ENCODE peak calls at places on chromosomes 3 and 15, in four cellular contexts. L is osteoblast, H is substantia nigra, N is breast epithelium. I is an unnamed sample.
A peak's percentile ranks its signal among the peaks of the same experiment; 100 is the strongest.

GRCh38 chr3:195692361-195692700 is 28.4 kb upstream of the MUC20 start:
- DNase-seq in L (no peak), N (no peak), H (no peak), I (no peak)

GRCh38 chr3:116135462-116135861 is 309.8 kb downstream of the LSAMP start:
- DNase-seq in L (no peak), N (no peak), H (no peak), I (peak; percentile 73)

GRCh38 chr3:38226273-38226672 is 39.3 kb upstream of the SLC22A13 start:
- DNase-seq in N (no peak), L (no peak), H (no peak), I (no peak)

GRCh38 chr3:50587806-50588758 is 18.8 kb downstream of the HEMK1 start:
- DNase-seq in N (no peak), L (peak; percentile 86), H (no peak), I (no peak)

GRCh38 chr15:45645026-45645980 is 10.5 kb downstream of the SQOR start:
- DNase-seq in H (no peak), L (peak; percentile 85), N (no peak), I (peak; percentile 57)

GRCh38 chr3:137121704-137122314 is 164.0 kb downstream of the IL20RB start:
- DNase-seq in N (no peak), L (no peak), H (no peak), I (no peak)

GRCh38 chr3:120637836-120638559 is 41.9 kb downstream of the NDUFB4 start:
- DNase-seq in L (no peak), H (no peak), N (no peak), I (no peak)

GRCh38 chr3:98733055-98733777 is 29.9 kb upstream of the ST3GAL6 start:
- DNase-seq in H (peak; percentile 77), N (no peak), L (peak; percentile 86), I (peak; percentile 69)

DNA sequence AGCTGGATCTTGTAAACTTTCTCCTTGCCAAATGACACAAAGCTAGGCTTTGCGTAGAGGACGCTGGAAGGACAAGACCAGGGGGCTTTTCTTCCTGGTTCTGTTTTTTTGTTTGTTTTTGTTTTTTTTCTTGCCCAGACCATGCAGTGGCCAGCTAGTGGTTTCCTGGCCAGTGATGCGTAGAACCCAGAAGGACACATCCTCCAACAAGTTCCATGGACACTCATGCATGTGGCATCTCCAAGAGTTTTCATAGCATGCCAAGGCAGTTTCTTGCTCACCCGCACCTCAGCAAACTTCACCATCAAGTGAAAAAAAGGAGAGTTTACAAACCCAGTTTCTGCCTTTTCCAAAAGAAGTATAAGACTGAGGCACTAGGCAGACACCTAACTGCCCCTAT is 46.1 kb upstream of the TMCO5A start:
- DNase-seq in H (no peak), L (no peak), N (no peak), I (no peak)
- H3K27ac ChIP-seq in H (no peak overlapping the region), L (no peak overlapping the region), N (no peak overlapping the region), I (no peak overlapping the region)

GRCh38 chr3:71063768-71064287 is 519.7 kb downstream of the FOXP1 start:
- DNase-seq in L (peak; percentile 92), H (peak; percentile 40), N (no peak), I (peak; percentile 65)
- H3K27ac ChIP-seq in L (peak overlapping the region; percentile 98), H (peak overlapping the region; percentile 73), N (peak overlapping the region; percentile 98), I (peak overlapping the region; percentile 74)

DNA sequence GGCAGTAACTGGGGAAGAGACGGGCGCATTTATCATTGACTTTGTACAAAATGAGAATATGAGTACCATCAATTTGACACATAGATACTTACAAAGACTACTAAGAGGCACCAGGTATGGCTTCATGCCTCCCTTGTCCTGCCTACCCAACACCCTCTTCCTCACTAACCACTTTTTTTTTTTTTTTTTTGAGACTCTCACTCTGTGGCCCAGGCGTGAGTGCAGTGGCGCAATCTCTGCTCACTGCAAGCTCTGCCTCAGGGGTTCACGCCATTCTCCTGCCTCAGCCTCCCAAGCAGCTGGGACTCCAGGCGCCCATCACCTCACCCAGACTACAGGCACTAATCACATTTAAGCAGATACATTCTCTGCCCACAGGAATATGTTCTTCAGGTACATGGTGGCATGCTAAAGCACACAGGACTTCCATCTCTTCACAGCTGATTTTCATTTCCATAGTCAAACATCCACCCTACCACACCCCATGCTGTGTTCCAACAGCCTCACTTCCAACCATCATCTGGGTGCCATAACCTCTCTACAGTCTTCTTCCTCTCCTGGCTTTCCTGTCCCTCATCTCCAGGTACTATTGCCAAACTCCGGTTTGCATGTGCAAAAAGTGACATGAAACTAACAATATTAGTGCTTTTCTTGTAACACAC is 41.7 kb downstream of the RAB27A start:
- DNase-seq in N (no peak), H (no peak), L (no peak), I (peak; percentile 51)
- H3K27ac ChIP-seq in N (no peak overlapping the region), H (no peak overlapping the region), L (no peak overlapping the region), I (no peak overlapping the region)

DNA sequence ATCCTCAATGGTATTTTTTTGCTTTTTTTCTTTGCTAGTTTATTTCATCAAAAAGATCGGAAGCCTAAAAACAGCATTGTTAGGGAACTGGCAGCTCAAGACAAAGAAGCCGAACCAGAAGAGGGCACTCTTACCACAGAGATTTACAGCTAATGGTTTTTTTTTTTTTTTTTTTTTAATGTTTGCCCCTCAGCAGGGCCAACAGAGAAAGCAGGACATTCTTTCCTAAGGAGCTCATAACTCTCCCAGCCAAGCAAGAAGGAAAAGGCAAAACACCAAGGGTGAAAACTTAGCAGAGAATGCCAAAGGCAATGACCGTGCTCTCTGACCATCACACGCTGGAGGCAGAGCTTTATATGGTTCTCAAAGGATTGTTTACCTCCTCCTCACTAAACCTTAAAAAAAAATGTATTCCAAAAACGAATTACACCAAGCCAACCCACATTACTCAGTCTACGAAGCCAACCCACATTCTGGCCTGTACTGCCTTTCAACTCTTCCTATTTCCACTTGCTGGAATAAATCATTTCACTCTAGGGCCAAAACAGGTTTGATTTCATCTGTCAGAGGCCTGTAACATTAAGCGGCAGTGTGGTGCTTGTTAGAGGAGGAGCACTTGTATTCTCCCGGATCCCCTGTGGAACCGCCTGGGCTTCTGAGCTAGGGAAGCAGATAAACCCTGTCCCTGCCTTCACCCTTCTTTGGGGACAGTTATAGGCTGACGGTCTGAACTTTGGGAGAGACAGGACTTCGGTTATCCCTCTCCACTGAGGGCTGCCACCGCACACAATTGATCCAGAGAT is 35.6 kb upstream of the GYG1 start:
- DNase-seq in N (no peak), H (no peak), L (peak; percentile 48), I (peak; percentile 60)
- H3K27ac ChIP-seq in N (peak overlapping the region; percentile 93), H (no peak overlapping the region), L (peak overlapping the region; percentile 87), I (peak overlapping the region; percentile 96)

DNA sequence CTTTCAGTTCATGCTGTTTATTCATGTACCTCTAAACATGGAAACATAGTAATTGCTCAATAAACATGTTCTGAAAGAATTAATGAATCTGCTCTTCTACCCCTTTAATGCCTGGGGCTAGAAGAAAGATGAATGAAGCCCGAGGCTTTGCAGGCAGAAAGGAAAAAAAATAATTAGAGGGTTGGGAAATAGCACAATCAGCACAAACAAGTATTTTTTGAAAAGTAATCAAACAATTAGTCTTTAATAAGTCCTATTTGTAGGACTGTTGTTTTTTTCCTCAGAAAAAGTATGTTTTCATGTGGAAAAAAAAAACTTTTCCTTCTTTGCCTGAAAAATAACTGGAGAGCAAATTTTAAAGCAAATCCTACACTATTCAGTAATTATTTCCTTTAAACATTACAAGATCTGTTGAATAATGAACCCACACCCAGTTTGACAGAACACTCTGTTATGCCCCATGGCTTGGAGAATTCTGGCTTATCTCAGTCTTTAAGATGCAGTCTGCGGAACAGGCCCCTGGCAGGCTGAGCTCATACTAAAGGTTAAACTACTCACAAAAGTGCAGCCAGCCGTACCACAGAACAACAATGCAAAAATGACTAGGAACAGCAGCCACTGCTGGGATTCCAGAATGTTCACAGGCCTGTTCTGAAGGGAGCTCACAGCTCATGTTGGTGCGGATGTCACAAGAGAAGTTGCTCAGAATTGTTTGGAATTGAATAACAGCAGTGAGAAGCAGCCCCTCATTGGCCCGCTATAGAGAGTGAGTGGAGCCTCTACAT is 79.2 kb downstream of the ABI3BP start:
- DNase-seq in N (no peak), H (no peak), L (peak; percentile 53), I (peak; percentile 55)
- H3K27ac ChIP-seq in N (no peak overlapping the region), H (no peak overlapping the region), L (peak overlapping the region; percentile 66), I (peak overlapping the region; percentile 74)

DNA sequence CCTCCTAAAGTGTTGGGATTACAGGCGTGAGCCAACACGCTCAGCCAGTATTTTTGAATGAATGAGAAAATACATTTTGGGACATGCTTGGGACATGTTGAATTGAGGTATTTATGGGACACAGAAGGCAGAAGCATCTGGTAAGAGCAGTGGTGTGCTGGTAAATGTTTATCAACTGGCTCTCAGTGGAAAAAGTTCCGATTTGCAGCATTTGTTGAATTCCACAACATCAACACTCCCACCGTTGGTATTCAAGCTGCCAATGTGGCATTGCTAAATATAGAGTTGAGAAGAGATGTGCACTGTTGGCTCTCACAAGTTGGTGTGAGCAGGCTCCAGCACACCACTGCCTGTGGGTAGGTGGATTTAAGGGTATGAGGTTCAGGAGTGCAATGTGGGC is 35.8 kb upstream of the LRRFIP2 start:
- DNase-seq in L (no peak), H (no peak), N (no peak), I (no peak)
- H3K27ac ChIP-seq in L (no peak overlapping the region), H (no peak overlapping the region), N (no peak overlapping the region), I (peak overlapping the region; percentile 83)

GRCh38 chr3:149476135-149476684 is 1.7 kb downstream of the TM4SF4 start:
- DNase-seq in L (no peak), H (no peak), N (no peak), I (no peak)

GRCh38 chr3:149472393-149472792 is 2.1 kb upstream of the TM4SF4 start:
- DNase-seq in N (no peak), L (no peak), H (no peak), I (no peak)

GRCh38 chr3:149475451-149476060 is 1.1 kb downstream of the TM4SF4 start:
- DNase-seq in N (no peak), H (no peak), L (no peak), I (no peak)

GRCh38 chr3:149473314-149473990 is 1.0 kb upstream of the TM4SF4 start:
- DNase-seq in N (peak; percentile 74), L (peak; percentile 85), H (no peak), I (peak; percentile 19)

GRCh38 chr3:149473991-149474819 is at the start of gene TM4SF4:
- DNase-seq in N (no peak), H (no peak), L (no peak), I (no peak)
- H3K27ac ChIP-seq in N (peak within 1 kb of the TSS; percentile 71), H (no peak within 1 kb of the TSS), L (peak within 1 kb of the TSS; percentile 67), I (no peak within 1 kb of the TSS)

I was measured in right cardiac atrium.